ENCODE peak calls at places on chromosomes 6 and 20, in eight cellular contexts. J is HEK293T; Q is astrocyte of the spinal cord; H is ELR; I is mucosa of descending colon; R is fibroblast of lung; Z is IMR-90; K is stimulated activated naive CD8-positive, alpha-beta T cell treated with anti-CD3 and anti-CD28 coated beads, Interleukin-15, Interleukin-2, amounts not matched to agents 100 U/mL and 50 U/mL, for 24 hours. E is an unnamed sample.

GRCh38 chr6:158852312-158853071 is 33.3 kb upstream of the EZR start:
- DNase-seq in R (peak; percentile 18), H (no peak), Z (no peak), Q (no peak), I (no peak), J (no peak), K (no peak), E (no peak)

GRCh38 chr20:50360218-50360672 is 149.9 kb upstream of the PTPN1 start:
- DNase-seq in R (no peak), K (no peak), I (peak; percentile 81), Q (no peak), Z (no peak), J (no peak), H (no peak), E (no peak)

GRCh38 chr6:63458480-63459115 is 113.7 kb upstream of the LOC128125822 start:
- DNase-seq in I (no peak), J (no peak), Z (no peak), Q (no peak), K (no peak), R (no peak), H (no peak), E (peak; percentile 38)

GRCh38 chr6:105389543-105389942 is 13.3 kb downstream of the PREP start:
- DNase-seq in H (no peak), Q (no peak), R (no peak), K (no peak), Z (no peak), J (no peak), I (no peak), E (no peak)

GRCh38 chr6:46734867-46735719 is at the start of gene PLA2G7:
- DNase-seq in R (peak; percentile 24), Q (peak; percentile 11), K (no peak), J (peak; percentile 63), Z (no peak), H (peak; percentile 51), I (peak; percentile 46), E (peak; percentile 32)

GRCh38 chr6:162940426-162940825 is 212.7 kb downstream of the PACRG start:
- DNase-seq in Z (peak; percentile 5), J (no peak), Q (peak; percentile 38), H (no peak), I (no peak), R (peak; percentile 35), K (no peak), E (no peak)

GRCh38 chr6:41318648-41319565 is 16.5 kb upstream of the NCR2 start:
- DNase-seq in Q (peak; percentile 64), R (peak; percentile 66), H (peak; percentile 85), I (peak; percentile 87), J (peak; percentile 88), K (peak; percentile 85), Z (peak; percentile 81), E (peak; percentile 79)

GRCh38 chr6:3138341-3138740 is 19.0 kb downstream of the TUBB2A start:
- DNase-seq in R (no peak), H (peak; percentile 58), J (no peak), Z (no peak), Q (no peak), K (no peak), I (no peak), E (no peak)

GRCh38 chr6:2030682-2031244 is 214.6 kb downstream of the GMDS start:
- DNase-seq in R (no peak), H (no peak), J (no peak), I (no peak), Z (peak; percentile 31), K (no peak), Q (peak; percentile 36), E (no peak)

GRCh38 chr20:3652646-3653596 is 10.3 kb downstream of the GFRA4 start:
- DNase-seq in H (no peak), Q (no peak), K (no peak), J (no peak), I (no peak), R (no peak), Z (no peak), E (peak; percentile 29)

GRCh38 chr20:32037929-32038328 is 14.1 kb upstream of the HCK start:
- DNase-seq in I (no peak), H (peak; percentile 46), Q (peak; percentile 37), K (no peak), R (peak; percentile 66), J (no peak), Z (peak; percentile 59), E (peak; percentile 39)

GRCh38 chr6:4466769-4467480 is 309.3 kb upstream of the CDYL start:
- DNase-seq in Q (no peak), H (peak; percentile 32), J (no peak), R (peak; percentile 19), K (no peak), Z (no peak), I (no peak), E (peak; percentile 19)

GRCh38 chr6:12049165-12049564 is 37.1 kb downstream of the HIVEP1 start:
- DNase-seq in R (no peak), K (no peak), H (no peak), Z (no peak), I (no peak), J (no peak), Q (no peak), E (no peak)

GRCh38 chr6:144515761-144516160 is 230.6 kb downstream of the UTRN start:
- DNase-seq in R (peak; percentile 11), Z (no peak), J (no peak), I (no peak), K (no peak), Q (peak; percentile 28), H (no peak), E (no peak)

GRCh38 chr20:44571367-44571766 is 11.0 kb upstream of the PKIG start:
- DNase-seq in Z (no peak), H (no peak), K (no peak), J (no peak), I (no peak), Q (no peak), R (peak; percentile 44), E (no peak)

E was measured in kidney tubule cell.